ENCODE peak calls at places on chromosomes 4 and X, in six cellular contexts. P, Y, D, W, A and M are unnamed samples.

GRCh38 chrX:49309401-49309981 is 6.0 kb downstream of the GAGE10 start:
- DNase-seq in A (peak), P (no peak), Y (no peak), D (peak), W (peak), M (no peak)

GRCh38 chrX:28847423-28847822 is 260.2 kb downstream of the IL1RAPL1 start:
- DNase-seq in A (peak), D (no peak), W (no peak), P (no peak), Y (no peak), M (peak)

GRCh38 chrX:29447867-29448266 is 767.5 kb upstream of the MAGEB2 start:
- DNase-seq in D (no peak), Y (no peak), P (no peak), W (no peak), A (no peak), M (no peak)

GRCh38 chr4:128068927-128069326 is 7.8 kb downstream of the LARP1B start:
- DNase-seq in W (peak), P (no peak), Y (no peak), A (no peak), D (peak), M (no peak)

GRCh38 chr4:143336828-143337599 is at the start of gene GAB1:
- DNase-seq in P (peak), W (peak), A (no peak), D (peak), Y (peak), M (peak)

GRCh38 chrX:23952984-23953907 is 45.4 kb downstream of the CXorf58 start:
- DNase-seq in P (peak), D (no peak), A (peak), Y (no peak), W (no peak), M (no peak)

GRCh38 chr4:149120331-149121014 is 678.3 kb upstream of the NR3C2 start:
- DNase-seq in Y (no peak), A (no peak), W (peak), P (no peak), D (peak), M (no peak)

GRCh38 chr4:21753084-21753760 is 195.3 kb downstream of the KCNIP4 start:
- DNase-seq in D (no peak), P (no peak), A (no peak), Y (no peak), W (peak), M (no peak)

GRCh38 chrX:95764972-95765451 is 919.6 kb upstream of the DIAPH2 start:
- DNase-seq in Y (no peak), D (peak), W (peak), P (no peak), A (peak), M (peak)

GRCh38 chr4:89306486-89307184 is 965 bp downstream of the GPRIN3 start:
- DNase-seq in D (no peak), P (no peak), A (no peak), W (no peak), Y (no peak), M (no peak)

GRCh38 chr4:137180349-137180748 is 351.9 kb downstream of the PCDH18 start:
- DNase-seq in A (no peak), D (no peak), P (no peak), W (no peak), Y (no peak), M (no peak)

GRCh38 chr4:15457401-15458201 is 12.1 kb upstream of the CC2D2A start:
- DNase-seq in D (peak), W (peak), A (peak), P (no peak), Y (peak), M (peak)

GRCh38 chr4:2333916-2334644 is 72.2 kb upstream of the MXD4 start:
- DNase-seq in A (no peak), Y (no peak), D (no peak), W (no peak), P (no peak), M (no peak)

GRCh38 chr4:37981425-37981824 is 21.2 kb downstream of the PTTG2 start:
- DNase-seq in D (no peak), Y (no peak), P (no peak), W (no peak), A (no peak), M (no peak)

GRCh38 chr4:102246416-102246815 is 98.9 kb downstream of the SLC39A8 start:
- DNase-seq in D (no peak), W (no peak), P (no peak), Y (no peak), A (no peak), M (no peak)

GRCh38 chr4:26860157-26860921 is at the start of gene STIM2:
- DNase-seq in D (peak), A (peak), P (peak), W (peak), Y (peak), M (peak)

GRCh38 chrX:111519215-111519614 is 7.8 kb downstream of the SERTM2 start:
- DNase-seq in W (no peak), A (no peak), Y (no peak), P (no peak), D (peak), M (no peak)

GRCh38 chrX:43405191-43405590 is 250.9 kb upstream of the MAOA start:
- DNase-seq in W (no peak), D (peak), Y (no peak), P (no peak), A (no peak), M (no peak)

GRCh38 chr4:8374851-8375649 is 65.5 kb downstream of the ACOX3 start:
- DNase-seq in W (no peak), Y (no peak), A (no peak), D (no peak), P (no peak), M (no peak)

GRCh38 chrX:104750146-104750699 is 184.2 kb downstream of the IL1RAPL2 start:
- DNase-seq in A (peak), Y (no peak), D (no peak), P (no peak), W (no peak), M (no peak)

GRCh38 chrX:140439455-140439854 is 65.4 kb downstream of the SOX3 start:
- DNase-seq in D (no peak), A (no peak), W (peak), Y (no peak), P (no peak), M (no peak)

GRCh38 chrX:82585868-82586267 is 922.2 kb upstream of the POU3F4 start:
- DNase-seq in D (no peak), P (no peak), Y (no peak), A (no peak), W (no peak), M (no peak)

GRCh38 chr4:6925357-6925836 is 15.8 kb downstream of the TBC1D14 start:
- DNase-seq in P (no peak), Y (no peak), D (no peak), W (no peak), A (no peak), M (no peak)

GRCh38 chr4:137861682-137862081 is 329.4 kb upstream of the PCDH18 start:
- DNase-seq in P (no peak), Y (no peak), D (peak), W (peak), A (peak), M (no peak)

GRCh38 chr4:125169192-125169591 is 145.6 kb upstream of the FAT4 start:
- DNase-seq in A (no peak), Y (no peak), P (no peak), W (no peak), D (no peak), M (no peak)

GRCh38 chr4:170325599-170325998 is 235.8 kb upstream of the AADAT start:
- DNase-seq in A (no peak), Y (no peak), P (no peak), D (no peak), W (no peak), M (no peak)

GRCh38 chr4:69813628-69814027 is 46.3 kb downstream of the SULT1E1 start:
- DNase-seq in D (no peak), W (no peak), Y (no peak), P (no peak), A (no peak), M (no peak)

GRCh38 chrX:115521717-115522116 is 39.3 kb upstream of the PLS3 start:
- DNase-seq in P (no peak), D (no peak), Y (no peak), W (no peak), A (no peak), M (no peak)

GRCh38 chr4:85029453-85029852 is 63.0 kb upstream of the WDFY3 start:
- DNase-seq in P (no peak), Y (no peak), D (no peak), A (no peak), W (no peak), M (no peak)

GRCh38 chr4:107619731-107620130 is 100.3 kb downstream of the PAPSS1 start:
- DNase-seq in D (peak), A (no peak), Y (no peak), P (no peak), W (peak), M (no peak)

GRCh38 chr4:147829401-147830101 is 97.7 kb downstream of the ARHGAP10 start:
- DNase-seq in P (no peak), D (peak), W (peak), A (no peak), Y (no peak), M (no peak)

GRCh38 chr4:56611501-56611900 is 69.6 kb downstream of the HOPX start:
- DNase-seq in D (peak), P (no peak), A (no peak), Y (no peak), W (peak), M (no peak)

GRCh38 chr4:27360651-27361347 is 500.2 kb downstream of the STIM2 start:
- DNase-seq in W (peak), A (peak), Y (no peak), D (peak), P (no peak), M (no peak)

GRCh38 chr4:16225996-16226815 is at the start of gene TAPT1:
- DNase-seq in P (peak), A (no peak), W (peak), Y (peak), D (peak), M (peak)

GRCh38 chrX:83984961-83985360 is 124.0 kb downstream of the CYLC1 start:
- DNase-seq in W (no peak), P (no peak), D (no peak), Y (no peak), A (no peak), M (no peak)

GRCh38 chr4:177879851-177880250 is 437.6 kb upstream of the AGA start:
- DNase-seq in P (no peak), A (no peak), W (no peak), D (no peak), Y (no peak), M (no peak)